ENCODE peak calls at places on chromosomes 1 and 21, in four cellular contexts. L, N, V and K are unnamed samples.

GRCh38 chr1:219639843-219640606 is 27.1 kb upstream of the ZC3H11B start:
- DNase-seq in L (no peak), N (peak; percentile 9), V (no peak), K (no peak)

GRCh38 chr1:206508956-206509355 is 1.6 kb downstream of the RASSF5 start:
- DNase-seq in L (no peak), N (no peak), V (no peak), K (no peak)

GRCh38 chr1:41493117-41493536 is 8.6 kb upstream of the EDN2 start:
- DNase-seq in L (no peak), N (peak; percentile 99), V (peak; percentile 46), K (no peak)

GRCh38 chr1:151720974-151721787 is at the start of gene RIIAD1:
- DNase-seq in L (peak; percentile 23), N (peak; percentile 37), V (no peak), K (no peak)

GRCh38 chr1:47533176-47534039 is 95.6 kb downstream of the FOXD2 start:
- DNase-seq in L (peak; percentile 24), N (peak; percentile 51), V (peak; percentile 32), K (no peak)

GRCh38 chr1:150567341-150567716 is 12.1 kb downstream of the MCL1 start:
- DNase-seq in L (no peak), N (no peak), V (no peak), K (no peak)

GRCh38 chr1:154413177-154413576 is 8.0 kb downstream of the IL6R start:
- DNase-seq in L (no peak), N (no peak), V (no peak), K (no peak)

GRCh38 chr1:225044258-225044657 is 114.8 kb downstream of the DNAH14 start:
- DNase-seq in L (no peak), N (no peak), V (no peak), K (no peak)

GRCh38 chr1:54409156-54410142 is 3.3 kb upstream of the SSBP3 start:
- DNase-seq in L (no peak), N (no peak), V (no peak), K (no peak)

GRCh38 chr1:111190931-111191451 is 9.5 kb downstream of the DENND2D start:
- DNase-seq in L (no peak), N (peak; percentile 51), V (no peak), K (no peak)

GRCh38 chr21:17901458-17902092 is 82.4 kb upstream of the C21orf91 start:
- DNase-seq in L (no peak), N (no peak), V (no peak), K (no peak)

GRCh38 chr1:31790641-31791091 is 25.2 kb downstream of the SPOCD1 start:
- DNase-seq in L (peak; percentile 11), N (no peak), V (peak; percentile 21), K (no peak)

GRCh38 chr1:215375386-215375785 is 191.7 kb upstream of the KCTD3 start:
- DNase-seq in L (no peak), N (no peak), V (no peak), K (no peak)

GRCh38 chr1:36203554-36204346 is 20.5 kb upstream of the THRAP3 start:
- DNase-seq in L (peak; percentile 75), N (no peak), V (peak; percentile 64), K (no peak)